ENCODE peak calls at places on chromosomes 4 and X, in seven cellular contexts. H is upper lobe of right lung, N is retinal pigment epithelial cell, T is pancreas, Y is stomach, D is HFF-Myc, U is left ventricle myocardium inferior. E is an unnamed sample.

GRCh38 chr4:182189107-182189878 is 53.9 kb upstream of the TENM3 start:
- DNase-seq in H (no peak), N (peak), T (no peak), Y (no peak), D (peak), U (no peak), E (peak)

GRCh38 chrX:16711219-16712115 is 1.0 kb downstream of the CTPS2 start:
- DNase-seq in H (no peak), N (no peak), T (no peak), Y (no peak), D (no peak), U (peak), E (no peak)

GRCh38 chrX:154021131-154021611 is 1.5 kb upstream of the IRAK1 start:
- DNase-seq in H (no peak), N (no peak), T (no peak), Y (no peak), D (peak), U (no peak), E (no peak)

GRCh38 chr4:156958276-156959074 is 13.1 kb downstream of the PDGFC start:
- DNase-seq in H (no peak), N (no peak), T (no peak), Y (no peak), D (no peak), U (no peak), E (no peak)

GRCh38 chr4:179097741-179098140 is 1655.5 kb upstream of the AGA start:
- DNase-seq in H (no peak), N (no peak), T (no peak), Y (no peak), D (no peak), U (no peak), E (no peak)

GRCh38 chrX:130504019-130504418 is 102.2 kb downstream of the RBMX2 start:
- DNase-seq in H (no peak), N (no peak), T (no peak), Y (no peak), D (no peak), U (no peak), E (no peak)

GRCh38 chrX:45622538-45622937 is 421.9 kb upstream of the DIPK2B start:
- DNase-seq in H (no peak), N (peak), T (no peak), Y (no peak), D (peak), U (no peak), E (no peak)

GRCh38 chrX:100264200-100264599 is 145.9 kb downstream of the PCDH19 start:
- DNase-seq in H (no peak), N (no peak), T (no peak), Y (no peak), D (no peak), U (no peak), E (no peak)

GRCh38 chrX:97026406-97026805 is 142.7 kb downstream of the RPA4 start:
- DNase-seq in H (no peak), N (no peak), T (no peak), Y (no peak), D (no peak), U (no peak), E (no peak)

GRCh38 chrX:63428348-63428747 is 77.2 kb upstream of the SPIN4 start:
- DNase-seq in H (no peak), N (peak), T (no peak), Y (no peak), D (no peak), U (no peak), E (no peak)

GRCh38 chrX:18160369-18160768 is 60.3 kb downstream of the BEND2 start:
- DNase-seq in H (no peak), N (no peak), T (no peak), Y (no peak), D (no peak), U (no peak), E (no peak)

GRCh38 chr4:6688879-6689505 is 4.7 kb upstream of the S100P start:
- DNase-seq in H (no peak), N (peak), T (no peak), Y (peak), D (peak), U (no peak), E (no peak)

GRCh38 chr4:142901166-142901662 is 55.1 kb upstream of the INPP4B start:
- DNase-seq in H (no peak), N (no peak), T (no peak), Y (no peak), D (peak), U (no peak), E (no peak)

GRCh38 chr4:156838761-156839160 is 132.8 kb downstream of the PDGFC start:
- DNase-seq in H (no peak), N (no peak), T (no peak), Y (no peak), D (no peak), U (no peak), E (no peak)

GRCh38 chr4:170580651-170581050 is 490.9 kb upstream of the AADAT start:
- DNase-seq in H (no peak), N (no peak), T (no peak), Y (no peak), D (no peak), U (no peak), E (no peak)
- TF ChIP-seq CTCF in H (no peak), N (no peak), T (no peak), Y (no peak), D (no peak), U (no peak), E (no peak)

GRCh38 chr4:140042634-140043033 is 111.3 kb downstream of the MAML3 start:
- DNase-seq in H (no peak), N (no peak), T (no peak), Y (no peak), D (no peak), U (no peak), E (no peak)
- H3K4me3 ChIP-seq in H (no peak), N (no peak), T (no peak), Y (no peak), D (no peak), U (no peak), E (no peak)

GRCh38 chr4:23717528-23718248 is 172.2 kb downstream of the PPARGC1A start:
- DNase-seq in H (no peak), N (peak), T (peak), Y (no peak), D (no peak), U (no peak), E (no peak)
- TF ChIP-seq CTCF in H (peak), N (peak), T (no peak), Y (no peak), D (peak), U (peak), E (peak)

GRCh38 chrX:124223524-124223923 is 108.9 kb upstream of the TEX13D start:
- DNase-seq in H (no peak), N (no peak), T (no peak), Y (no peak), D (no peak), U (no peak), E (no peak)
- H3K4me3 ChIP-seq in H (no peak), N (no peak), T (no peak), Y (no peak), D (no peak), U (no peak), E (no peak)

GRCh38 chr4:188619456-188620149 is 480.4 kb downstream of the TRIML1 start:
- DNase-seq in H (no peak), N (no peak), T (no peak), Y (no peak), D (no peak), U (no peak), E (no peak)
- TF ChIP-seq CTCF in H (no peak), N (no peak), T (no peak), Y (no peak), D (no peak), U (no peak), E (no peak)

GRCh38 chr4:102427599-102427998 is 73.6 kb upstream of the NFKB1 start:
- DNase-seq in H (no peak), N (no peak), T (no peak), Y (no peak), D (no peak), U (no peak), E (no peak)

GRCh38 chr4:102437111-102437510 is 64.0 kb upstream of the NFKB1 start:
- DNase-seq in H (no peak), N (no peak), T (no peak), Y (no peak), D (no peak), U (no peak), E (no peak)

GRCh38 chr4:102430511-102430910 is 70.6 kb upstream of the NFKB1 start:
- DNase-seq in H (no peak), N (no peak), T (no peak), Y (no peak), D (no peak), U (no peak), E (no peak)

GRCh38 chr4:102429553-102429952 is 71.6 kb upstream of the NFKB1 start:
- DNase-seq in H (no peak), N (no peak), T (no peak), Y (no peak), D (peak), U (no peak), E (no peak)

DNA sequence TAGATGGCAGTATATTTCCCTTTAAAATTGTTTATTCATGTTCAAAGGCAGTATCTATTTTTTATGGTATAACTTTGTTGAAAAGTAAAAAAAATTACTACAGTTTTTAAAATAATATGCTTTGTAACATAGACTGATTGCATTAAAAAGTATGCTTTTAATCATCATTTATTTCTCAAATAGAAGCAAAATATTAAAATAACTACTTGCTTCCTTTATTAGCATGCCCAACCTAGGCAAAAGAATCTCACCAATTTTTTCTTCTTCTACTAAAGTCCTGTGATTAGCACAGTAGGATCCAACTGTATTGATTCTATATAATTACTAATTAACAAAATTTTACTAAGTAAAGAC is 69.6 kb upstream of the NFKB1 start:
- DNase-seq in H (no peak), N (no peak), T (no peak), Y (no peak), D (no peak), U (no peak), E (no peak)
- H3K4me3 ChIP-seq in H (peak), N (peak), T (peak), Y (peak), D (peak), U (peak), E (peak)

DNA sequence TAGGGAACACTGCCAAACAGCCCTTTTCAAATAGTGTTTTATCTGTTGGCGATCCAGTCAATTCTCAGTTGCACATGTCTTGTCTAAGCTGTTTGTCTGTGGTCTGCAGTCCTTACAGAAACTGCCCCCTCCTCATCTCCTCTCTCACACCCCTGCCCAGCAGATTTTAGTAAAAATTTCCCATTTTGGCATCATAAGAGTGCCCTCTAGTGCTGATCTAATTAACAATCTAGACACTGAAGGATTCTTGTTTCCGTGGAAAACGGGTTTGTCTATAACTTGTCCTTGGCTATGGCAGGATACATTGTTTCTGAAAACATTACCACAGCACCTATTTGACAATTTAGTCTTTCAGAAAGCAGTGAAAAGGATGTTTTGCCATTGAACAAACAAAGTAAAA is 227.2 kb upstream of the MBNL3 start:
- DNase-seq in H (no peak), N (no peak), T (no peak), Y (no peak), D (no peak), U (no peak), E (no peak)
- TF ChIP-seq CTCF in H (no peak), N (peak), T (no peak), Y (no peak), D (no peak), U (no peak), E (peak)